ENCODE peak calls at places on chromosome 19, in five cellular contexts. F is A673, O is cardiac fibroblast, T is psoas muscle, C is heart left ventricle. L is an unnamed sample.

GRCh38 chr19:38654478-38655079 is 7.1 kb downstream of the ACTN4 start:
- DNase-seq in C (no peak), O (no peak), F (no peak), T (no peak), L (no peak)

GRCh38 chr19:28330831-28331230 is 882.1 kb downstream of the UQCRFS1 start:
- DNase-seq in T (no peak), C (no peak), O (peak; percentile 53), F (peak; percentile 8), L (no peak)

GRCh38 chr19:54995561-54995960 is 29.4 kb downstream of the NLRP2 start:
- DNase-seq in C (no peak), O (no peak), T (no peak), F (no peak), L (no peak)

GRCh38 chr19:39138221-39139211 is 12.9 kb downstream of the PAK4 start:
- DNase-seq in T (no peak), C (no peak), O (no peak), F (no peak), L (no peak)

GRCh38 chr19:50910722-50911121 is 473 bp downstream of the KLK4 start:
- DNase-seq in F (no peak), T (no peak), C (no peak), O (no peak), L (no peak)

GRCh38 chr19:1081301-1082164 is 13.6 kb downstream of the POLR2E start:
- DNase-seq in C (peak; percentile 57), F (no peak), O (no peak), T (no peak), L (no peak)

GRCh38 chr19:15323496-15324235 is 8.7 kb downstream of the BRD4 start:
- DNase-seq in O (peak; percentile 73), C (no peak), T (peak; percentile 36), F (no peak), L (no peak)

GRCh38 chr19:6103217-6103644 is 7.1 kb downstream of the RFX2 start:
- DNase-seq in C (peak; percentile 71), T (peak; percentile 81), O (peak; percentile 92), F (no peak), L (peak; percentile 95)

GRCh38 chr19:5694167-5694951 is 4.3 kb downstream of the RPL36 start:
- DNase-seq in F (no peak), T (no peak), C (no peak), O (no peak), L (no peak)

GRCh38 chr19:47476438-47476972 is 4.8 kb upstream of the SLC8A2 start:
- DNase-seq in C (no peak), O (no peak), T (no peak), F (no peak), L (no peak)

GRCh38 chr19:29751932-29752331 is 36.9 kb upstream of the C19orf12 start:
- DNase-seq in F (no peak), C (no peak), T (no peak), O (no peak), L (no peak)

GRCh38 chr19:57978586-57979289 is 4.4 kb upstream of the C19orf18 start:
- DNase-seq in O (peak; percentile 28), T (no peak), C (no peak), F (no peak), L (no peak)

GRCh38 chr19:11578342-11579142 is 1.1 kb upstream of the ACP5 start:
- DNase-seq in O (no peak), C (no peak), T (peak; percentile 44), F (no peak), L (no peak)

GRCh38 chr19:31356587-31357314 is 7.5 kb upstream of the TSHZ3 start:
- DNase-seq in O (no peak), C (peak; percentile 79), T (peak; percentile 30), F (no peak), L (no peak)

GRCh38 chr19:1258161-1258492 is 9.7 kb downstream of the MIDN start:
- DNase-seq in F (peak; percentile 32), T (no peak), O (no peak), C (no peak), L (no peak)

GRCh38 chr19:35212241-35212640 is 16.3 kb downstream of the FAM187B start:
- DNase-seq in T (no peak), F (no peak), C (no peak), O (no peak), L (no peak)
- H3K4me3 ChIP-seq in T (no peak overlapping the region), F (no peak overlapping the region), C (no peak overlapping the region), O (no peak overlapping the region), L (no peak overlapping the region)

DNA sequence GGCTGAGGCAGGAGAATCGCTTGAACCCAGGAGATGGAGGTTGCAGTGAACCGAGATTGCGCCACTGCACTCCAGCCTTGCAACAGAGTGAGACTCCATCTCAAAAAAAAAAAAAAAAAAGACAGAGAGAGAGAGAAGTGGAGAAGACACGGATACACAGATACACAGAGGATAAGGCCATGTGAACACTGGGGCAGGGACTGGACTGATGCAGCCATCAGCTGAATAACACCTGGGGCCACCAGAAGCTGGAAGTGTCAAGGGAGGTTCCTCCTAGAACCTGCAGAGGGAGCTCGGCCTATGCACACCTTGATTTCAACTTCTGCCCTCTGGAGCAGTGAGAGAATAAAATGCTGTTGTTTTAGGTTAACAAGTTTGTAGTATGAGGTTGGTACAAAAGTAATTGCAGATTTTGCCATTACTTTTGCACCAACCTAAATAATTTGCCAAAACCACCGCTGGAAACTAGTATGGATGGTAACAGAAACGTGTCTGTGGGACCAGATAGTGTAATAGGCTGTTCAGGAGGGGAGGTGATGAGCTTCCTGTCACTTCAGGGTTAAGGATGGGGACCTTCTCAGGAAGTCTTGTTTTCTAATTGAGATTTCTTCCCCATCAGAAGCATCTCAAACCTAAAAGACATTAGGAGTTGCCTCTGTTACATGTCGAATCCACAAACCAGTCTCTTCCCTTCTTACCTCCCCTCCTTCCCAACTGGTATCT is 36.4 kb upstream of the IGSF23 start:
- DNase-seq in F (peak; percentile 18), T (no peak), C (no peak), O (peak; percentile 59), L (no peak)
- TF ChIP-seq CTCF in F (peak; percentile 48), T (peak; percentile 50), C (no peak), O (peak; percentile 69), L (peak; percentile 73)

DNA sequence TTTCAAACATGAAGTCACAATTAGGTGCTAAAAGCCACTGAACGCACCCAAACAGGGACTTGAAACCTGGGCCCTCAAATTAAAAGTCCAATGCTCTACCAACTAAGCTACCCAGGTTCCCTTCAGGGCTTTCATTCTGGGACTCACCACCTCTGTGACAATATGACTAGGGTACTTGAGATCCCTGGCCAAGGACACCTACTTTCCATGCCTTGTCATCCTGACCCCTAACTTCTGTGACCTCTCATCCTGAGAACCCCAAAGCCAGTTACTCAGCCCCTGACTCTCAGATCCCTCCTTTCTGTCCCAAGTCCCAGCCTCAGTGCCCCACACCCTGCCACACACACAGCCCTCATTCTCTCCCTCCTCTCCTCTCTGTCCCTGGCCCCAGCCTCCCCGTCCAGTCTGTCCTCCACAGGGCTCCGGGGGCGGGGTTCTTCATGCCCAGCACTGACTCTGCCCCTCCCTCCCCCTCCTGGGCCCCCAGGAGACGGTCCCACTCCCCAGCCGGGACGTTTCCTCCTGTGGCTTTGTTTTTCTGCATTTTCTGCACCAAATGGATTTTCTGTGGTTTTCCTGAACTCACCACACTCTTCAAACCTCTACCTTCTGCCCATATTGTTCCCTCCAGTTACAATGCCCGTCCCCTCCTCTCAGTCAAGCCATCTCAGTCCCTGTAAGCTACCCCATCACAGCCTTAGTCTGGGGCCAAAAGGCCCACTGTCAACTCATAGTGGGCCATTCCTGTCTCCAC is 7.0 kb downstream of the RCN3 start:
- DNase-seq in O (no peak), T (no peak), C (no peak), F (no peak), L (no peak)
- H3K4me3 ChIP-seq in O (no peak overlapping the region), T (peak overlapping the region; percentile 72), C (peak overlapping the region; percentile 69), F (no peak overlapping the region), L (no peak overlapping the region)

GRCh38 chr19:45187421-45188100 is 9.0 kb downstream of the BLOC1S3 start:
- DNase-seq in T (no peak), C (peak; percentile 35), F (peak; percentile 33), O (no peak), L (no peak)
- TF ChIP-seq CTCF in T (peak; percentile 52), C (peak; percentile 57), F (peak; percentile 62), O (peak; percentile 62), L (peak; percentile 51)

DNA sequence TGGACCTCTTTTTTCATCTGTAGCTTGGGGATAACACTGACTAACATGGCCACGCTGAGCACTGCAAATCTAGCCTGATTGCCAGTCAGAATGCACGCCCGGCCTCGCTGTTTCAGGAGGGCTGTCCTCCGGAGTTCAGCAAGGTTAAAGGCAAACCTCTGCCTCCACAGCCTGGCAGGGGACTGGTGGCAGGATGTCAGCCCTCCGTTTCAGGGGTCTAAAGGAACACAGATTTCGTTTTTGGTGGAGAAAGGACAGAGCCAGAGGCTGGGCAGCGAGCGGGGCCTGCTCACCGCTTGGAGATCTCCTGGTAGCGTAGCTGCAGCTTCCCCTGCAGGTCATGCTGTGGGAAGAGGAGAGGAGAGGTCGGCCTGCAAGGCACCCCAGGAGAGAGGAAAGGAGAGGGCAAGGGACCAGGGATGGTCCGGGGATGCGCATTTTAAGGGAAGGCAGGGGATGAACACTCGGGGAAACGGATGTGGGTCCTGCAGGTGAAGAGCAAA is 560 bp downstream of the NDUFA7 start:
- DNase-seq in T (no peak), C (no peak), F (no peak), O (peak; percentile 26), L (no peak)
- H3K4me3 ChIP-seq in T (peak overlapping the region; percentile 99), C (peak overlapping the region; percentile 89), F (peak overlapping the region; percentile 89), O (peak overlapping the region; percentile 98), L (peak overlapping the region; percentile 100)

GRCh38 chr19:3783660-3784584 is 2.3 kb downstream of the MATK start:
- DNase-seq in F (no peak), T (no peak), C (no peak), O (no peak), L (no peak)
- TF ChIP-seq CTCF in F (peak; percentile 48), T (no peak), C (peak; percentile 33), O (peak; percentile 27), L (peak; percentile 24)

GRCh38 chr19:13208131-13208963 is 58.1 kb downstream of the IER2 start:
- DNase-seq in O (peak; percentile 78), T (peak; percentile 28), F (peak; percentile 81), C (no peak), L (peak; percentile 25)
- H3K4me3 ChIP-seq in O (no peak overlapping the region), T (peak overlapping the region; percentile 62), F (peak overlapping the region; percentile 31), C (peak overlapping the region; percentile 65), L (peak overlapping the region; percentile 41)